ENCODE peak calls at places on chromosomes 11 and 22, in four cellular contexts. P is H1, I is HepG2, N is GM12878. Q is an unnamed sample.

GRCh38 chr11:118895093-118896039 is 11.7 kb downstream of the CXCR5 start:
- DNase-seq in I (no peak), N (peak), P (no peak), Q (no peak)

GRCh38 chr22:46079093-46079860 is 71.0 kb upstream of the PPARA start:
- DNase-seq in N (no peak), I (no peak), P (no peak), Q (no peak)

GRCh38 chr11:4677948-4678347 is 19.7 kb downstream of the OR51E2 start:
- DNase-seq in N (no peak), P (no peak), I (no peak), Q (no peak)

GRCh38 chr22:41966607-41967240 is 2.5 kb upstream of the SEPTIN3 start:
- DNase-seq in P (no peak), I (peak), N (peak), Q (no peak)

GRCh38 chr11:94732617-94733292 is 35.4 kb upstream of the AMOTL1 start:
- DNase-seq in I (no peak), N (no peak), P (no peak), Q (no peak)

GRCh38 chr11:121291896-121292502 is 572 bp upstream of the SC5D start:
- DNase-seq in I (no peak), N (peak), P (no peak), Q (peak)

GRCh38 chr11:77190331-77191075 is 62.5 kb downstream of the MYO7A start:
- DNase-seq in I (no peak), P (no peak), N (no peak), Q (no peak)

GRCh38 chr11:76997512-76997911 is 36.7 kb upstream of the B3GNT6 start:
- DNase-seq in I (no peak), N (no peak), P (no peak), Q (no peak)

GRCh38 chr11:118263694-118264567 is at the start of gene MPZL2:
- DNase-seq in I (peak), N (no peak), P (no peak), Q (no peak)

GRCh38 chr22:29151316-29151715 is 54.4 kb upstream of the EMID1 start:
- DNase-seq in N (no peak), I (no peak), P (no peak), Q (no peak)

GRCh38 chr22:23063539-23064380 is 6.6 kb upstream of the GNAZ start:
- DNase-seq in I (no peak), N (no peak), P (no peak), Q (no peak)

GRCh38 chr11:14565845-14566244 is 45.7 kb upstream of the PSMA1 start:
- DNase-seq in I (no peak), P (no peak), N (no peak), Q (no peak)

GRCh38 chr22:42649261-42650056 is at the start of gene CYB5R3:
- DNase-seq in P (peak), I (peak), N (no peak), Q (peak)

GRCh38 chr11:123475478-123475877 is 45.4 kb downstream of the GRAMD1B start:
- DNase-seq in I (no peak), P (no peak), N (no peak), Q (no peak)

GRCh38 chr11:19374189-19374588 is 133.4 kb upstream of the E2F8 start:
- DNase-seq in N (no peak), P (no peak), I (no peak), Q (no peak)

GRCh38 chr22:19903031-19903430 is 38.5 kb upstream of the COMT start:
- DNase-seq in P (no peak), N (no peak), I (no peak), Q (no peak)

GRCh38 chr22:49925525-49926128 is 7.2 kb downstream of the CRELD2 start:
- DNase-seq in I (no peak), P (no peak), N (peak), Q (no peak)

GRCh38 chr11:2531277-2531986 is 86.6 kb downstream of the KCNQ1 start:
- DNase-seq in P (peak), N (no peak), I (peak), Q (peak)

GRCh38 chr11:129453293-129453721 is 77.7 kb downstream of the BARX2 start:
- DNase-seq in I (no peak), N (no peak), P (no peak), Q (peak)

GRCh38 chr11:6705905-6706535 is 22.9 kb upstream of the MRPL17 start:
- DNase-seq in I (peak), P (no peak), N (no peak), Q (peak)

GRCh38 chr11:12285811-12286222 is 91.6 kb upstream of the PARVA start:
- DNase-seq in P (no peak), I (no peak), N (no peak), Q (no peak)

GRCh38 chr11:20008190-20008801 is 152.0 kb downstream of the DBX1 start:
- DNase-seq in N (no peak), I (no peak), P (no peak), Q (no peak)

GRCh38 chr11:130168105-130168504 is 8.5 kb downstream of the ST14 start:
- DNase-seq in P (no peak), I (no peak), N (no peak), Q (no peak)

GRCh38 chr11:77073328-77074001 is 6.7 kb downstream of the CAPN5 start:
- DNase-seq in P (no peak), I (peak), N (no peak), Q (no peak)

GRCh38 chr22:17121235-17122195 is at the start of gene TMEM121B:
- DNase-seq in N (no peak), I (no peak), P (peak), Q (peak)

GRCh38 chr22:26292667-26292995 is 123.4 kb downstream of the SEZ6L start:
- DNase-seq in P (no peak), N (no peak), I (no peak), Q (no peak)

GRCh38 chr22:48538291-48538820 is 1289.3 kb downstream of the BRD1 start:
- DNase-seq in N (no peak), I (no peak), P (no peak), Q (no peak)

GRCh38 chr11:134734894-134735293 is 322.9 kb upstream of the B3GAT1 start:
- DNase-seq in P (no peak), N (no peak), I (no peak), Q (no peak)

GRCh38 chr11:134734446-134734845 is 322.4 kb upstream of the B3GAT1 start:
- DNase-seq in P (no peak), N (no peak), I (no peak), Q (no peak)

GRCh38 chr11:134737563-134738510 is 325.8 kb upstream of the B3GAT1 start:
- DNase-seq in P (no peak), N (no peak), I (no peak), Q (no peak)

GRCh38 chr11:134738581-134738980 is 326.5 kb upstream of the B3GAT1 start:
- DNase-seq in I (no peak), P (no peak), N (no peak), Q (no peak)

GRCh38 chr11:134736251-134737072 is 324.4 kb upstream of the B3GAT1 start:
- DNase-seq in I (no peak), P (no peak), N (no peak), Q (no peak)
- TF ChIP-seq SUZ12 in I (no peak), P (no peak), N (no peak), Q (no peak)

GRCh38 chr22:30717331-30717921 is 22.8 kb downstream of the OSBP2 start:
- DNase-seq in I (peak), N (no peak), P (no peak), Q (no peak)
- TF ChIP-seq YY1 in I (no peak), N (no peak), P (no peak), Q (no peak)

DNA sequence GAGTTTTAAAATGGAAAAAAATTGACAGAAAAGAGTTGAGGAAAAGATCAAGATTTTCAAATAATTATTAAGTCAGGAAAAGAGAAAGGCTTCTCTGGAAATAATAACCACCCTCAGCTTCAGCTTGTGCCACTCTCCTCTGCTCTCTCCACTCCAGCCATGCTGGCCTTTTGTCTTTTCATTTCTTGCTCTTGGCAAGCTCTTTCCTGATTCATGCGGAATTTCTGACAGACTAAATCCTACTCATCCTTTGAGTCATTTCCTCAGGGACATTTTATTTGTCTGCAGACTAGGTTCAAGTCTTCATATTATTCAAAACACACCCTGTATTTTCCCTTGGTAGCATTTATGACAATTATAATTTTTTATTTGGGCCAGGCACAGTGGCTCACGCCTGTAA is 7.7 kb upstream of the P4HA3 start:
- DNase-seq in N (no peak), P (no peak), I (no peak), Q (no peak)
- TF ChIP-seq SUZ12 in N (no peak), P (no peak), I (no peak), Q (no peak)

GRCh38 chr11:81966340-81966739 is 767.3 kb downstream of the FAM181B start:
- DNase-seq in N (no peak), P (no peak), I (no peak), Q (no peak)
- TF ChIP-seq YY1 in N (no peak), P (no peak), I (no peak), Q (no peak)

DNA sequence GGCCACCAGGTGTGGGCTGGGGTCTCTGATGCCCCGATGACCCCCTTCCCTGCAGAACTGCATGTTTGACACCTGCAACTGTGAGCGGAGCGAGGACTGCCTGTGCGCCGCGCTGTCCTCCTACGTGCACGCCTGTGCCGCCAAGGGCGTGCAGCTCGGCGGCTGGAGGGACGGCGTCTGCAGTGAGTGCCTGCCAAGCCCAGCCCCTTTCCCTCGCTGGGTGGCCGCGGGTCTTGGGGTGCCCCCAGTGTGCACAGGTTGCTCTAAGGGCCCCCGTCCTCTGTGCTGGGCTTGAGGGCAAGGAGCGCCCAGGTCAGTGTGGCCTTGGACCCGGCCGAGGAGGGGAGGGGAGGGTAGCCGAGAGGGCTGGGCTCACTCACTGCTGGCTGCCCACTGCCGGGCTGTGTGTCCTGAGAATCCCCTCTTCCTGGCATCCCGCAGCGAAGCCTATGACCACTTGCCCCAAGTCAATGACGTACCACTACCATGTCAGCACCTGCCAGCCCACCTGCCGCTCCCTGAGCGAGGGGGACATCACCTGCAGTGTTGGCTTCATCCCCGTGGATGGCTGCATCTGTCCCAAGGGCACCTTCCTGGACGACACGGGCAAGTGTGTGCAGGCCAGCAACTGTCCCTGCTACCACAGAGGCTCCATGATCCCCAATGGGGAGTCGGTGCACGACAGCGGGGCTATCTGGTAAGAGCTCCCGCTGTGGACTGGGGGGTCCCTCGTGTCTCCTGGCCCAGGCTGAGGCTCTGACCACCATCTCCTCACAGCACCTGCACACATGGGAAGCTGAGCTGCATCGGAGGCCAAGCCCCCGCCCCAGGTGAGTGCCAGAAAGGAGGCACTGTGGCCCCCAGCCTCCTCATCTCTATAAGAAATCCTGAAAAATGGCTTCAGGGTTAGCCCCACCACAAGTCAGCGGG is 17.0 kb downstream of the MUC5AC start:
- DNase-seq in P (no peak), N (no peak), I (no peak), Q (no peak)
- TF ChIP-seq SUZ12 in P (no peak), N (no peak), I (no peak), Q (no peak)

GRCh38 chr11:86938900-86939880 is 16.0 kb downstream of the FZD4 start:
- DNase-seq in I (peak), P (no peak), N (no peak), Q (no peak)
- TF ChIP-seq YY1 in I (no peak), P (no peak), N (no peak), Q (no peak)

DNA sequence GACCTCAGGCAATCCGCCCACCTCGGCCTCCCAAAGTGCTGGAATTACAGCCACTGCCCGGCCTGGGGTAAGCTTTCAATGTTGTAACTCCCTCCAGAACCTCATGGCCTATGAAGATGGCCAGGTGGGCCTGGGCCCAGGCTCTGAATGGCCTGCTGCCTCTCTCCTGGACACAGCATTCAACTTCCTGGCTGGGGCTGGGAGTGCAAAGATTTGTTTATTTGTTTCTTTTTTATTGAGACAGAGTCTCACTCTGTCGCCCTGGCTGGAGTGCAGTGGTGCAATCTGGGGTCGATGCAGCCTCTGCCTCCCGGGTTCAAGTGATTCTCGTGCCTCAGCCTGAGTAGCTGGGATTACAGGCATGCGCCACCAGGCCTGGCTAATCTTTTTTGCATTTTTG is 513 bp upstream of the TSGA10IP start:
- DNase-seq in N (no peak), I (no peak), P (no peak), Q (no peak)
- TF ChIP-seq SUZ12 in N (no peak), I (no peak), P (no peak), Q (no peak)

DNA sequence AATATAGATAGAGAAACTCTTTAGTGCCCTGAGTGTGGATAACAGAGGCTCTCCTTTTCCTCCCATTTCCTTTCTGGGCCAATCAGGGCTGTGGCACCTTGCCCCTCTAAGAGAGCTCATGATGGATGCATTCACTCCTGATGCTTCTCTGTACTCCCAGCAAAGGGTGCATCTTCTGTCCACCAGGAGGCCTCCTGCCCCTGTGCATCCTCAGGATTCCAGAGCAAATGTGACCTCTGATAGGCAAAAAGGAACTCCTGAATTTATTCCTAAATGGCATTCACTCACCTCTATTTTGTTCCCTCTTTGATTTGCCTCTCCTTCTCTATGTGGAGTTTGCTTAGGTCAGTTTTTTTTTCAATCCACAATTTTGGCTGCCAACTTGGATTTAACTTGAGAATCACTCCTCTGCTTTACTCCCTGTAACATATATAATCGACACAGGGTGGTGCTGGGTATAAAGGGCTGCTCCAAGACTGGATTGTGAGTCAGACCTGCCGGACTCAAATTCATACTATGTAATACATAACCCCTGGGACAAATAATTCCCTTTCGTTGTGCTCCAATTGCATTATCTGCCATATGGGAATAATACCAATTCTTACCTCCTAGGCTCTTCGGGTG is 1.1 kb upstream of the MRGPRX4 start:
- DNase-seq in P (no peak), N (no peak), I (peak), Q (peak)
- TF ChIP-seq YY1 in P (peak), N (no peak), I (no peak), Q (no peak)

GRCh38 chr22:44664149-44664548 is 37.9 kb upstream of the PRR5 start:
- DNase-seq in I (no peak), P (no peak), N (no peak), Q (no peak)
- TF ChIP-seq SUZ12 in I (no peak), P (no peak), N (no peak), Q (no peak)

GRCh38 chr11:125412509-125412908 is 83.6 kb downstream of the FEZ1 start:
- DNase-seq in N (no peak), I (no peak), P (no peak), Q (no peak)

GRCh38 chr11:125408281-125408680 is 87.8 kb downstream of the FEZ1 start:
- DNase-seq in I (no peak), N (no peak), P (no peak), Q (no peak)

GRCh38 chr11:125412177-125412496 is 83.9 kb downstream of the FEZ1 start:
- DNase-seq in N (no peak), P (no peak), I (no peak), Q (no peak)

GRCh38 chr11:125407046-125407445 is 89.0 kb downstream of the FEZ1 start:
- DNase-seq in N (no peak), P (no peak), I (no peak), Q (no peak)

DNA sequence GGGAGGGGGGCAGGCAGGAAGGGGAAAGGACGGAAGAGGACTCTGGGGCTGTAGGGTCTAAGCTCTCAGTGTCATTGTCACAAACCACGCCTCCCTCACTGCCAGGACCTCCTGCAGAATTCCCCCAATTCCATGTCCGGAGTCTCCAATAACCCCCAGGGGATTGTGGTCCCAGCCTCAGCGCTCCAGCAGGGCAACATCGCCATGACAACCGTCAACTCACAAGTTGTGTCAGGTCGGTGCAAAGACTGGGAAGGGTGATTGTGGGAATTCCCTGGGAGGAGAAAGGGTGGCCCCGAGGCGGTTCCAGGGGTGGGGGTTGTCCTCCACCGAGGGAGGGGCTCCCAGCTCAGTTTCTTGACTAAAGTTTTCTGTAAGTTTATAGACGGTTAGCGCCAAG is 86.0 kb downstream of the FEZ1 start:
- DNase-seq in I (no peak), N (no peak), P (no peak), Q (peak)
- TF ChIP-seq YY1 in I (no peak), N (no peak), P (no peak), Q (no peak)

Q was measured in NT2/D1.